ENCODE peak calls at places on chromosomes 4 and X, in ten cellular contexts. I, T, V, D, F, R, L, B, O and G are unnamed samples.

GRCh38 chr4:146439999-146440398 is 81.7 kb downstream of the SLC10A7 start:
- DNase-seq in I (no peak), T (no peak), V (no peak), D (no peak), F (no peak), R (no peak), L (no peak), B (no peak), O (no peak), G (peak; percentile 15)

GRCh38 chrX:14899607-14900006 is 26.4 kb downstream of the MOSPD2 start:
- DNase-seq in I (no peak), T (peak; percentile 39), V (peak; percentile 76), D (no peak), F (no peak), R (no peak), L (no peak), B (no peak), O (peak; percentile 65), G (peak; percentile 49)

GRCh38 chrX:31836479-31836878 is 764.6 kb upstream of the FTHL17 start:
- DNase-seq in I (no peak), T (no peak), V (no peak), D (no peak), F (no peak), R (no peak), L (no peak), B (no peak), O (no peak), G (no peak)

GRCh38 chr4:6387946-6388345 is 84.5 kb downstream of the PPP2R2C start:
- DNase-seq in I (no peak), T (no peak), V (no peak), D (no peak), F (no peak), R (no peak), L (no peak), B (no peak), O (no peak), G (no peak)

GRCh38 chrX:65652098-65652497 is 15.4 kb upstream of the MSN start:
- DNase-seq in I (no peak), T (no peak), V (no peak), D (no peak), F (no peak), R (no peak), L (no peak), B (no peak), O (no peak), G (no peak)

GRCh38 chr4:56668267-56668666 is 12.8 kb downstream of the HOPX start:
- DNase-seq in I (no peak), T (no peak), V (peak; percentile 39), D (no peak), F (no peak), R (no peak), L (no peak), B (no peak), O (no peak), G (peak; percentile 31)

GRCh38 chrX:150899191-150899757 is 806 bp upstream of the CD99L2 start:
- DNase-seq in I (peak; percentile 6), T (no peak), V (peak; percentile 51), D (peak; percentile 3), F (peak; percentile 65), R (peak; percentile 55), L (peak; percentile 17), B (peak; percentile 82), O (peak; percentile 44), G (peak; percentile 19)

GRCh38 chrX:69535661-69536060 is 31.5 kb downstream of the NALF2 start:
- DNase-seq in I (no peak), T (no peak), V (no peak), D (no peak), F (no peak), R (peak; percentile 93), L (no peak), B (no peak), O (no peak), G (no peak)

GRCh38 chr4:41718907-41719306 is 29.6 kb downstream of the PHOX2B start:
- DNase-seq in I (no peak), T (no peak), V (peak; percentile 85), D (no peak), F (no peak), R (no peak), L (no peak), B (no peak), O (peak; percentile 79), G (no peak)

GRCh38 chr4:3334316-3334715 is 41.5 kb downstream of the RGS12 start:
- DNase-seq in I (no peak), T (no peak), V (no peak), D (no peak), F (no peak), R (no peak), L (no peak), B (no peak), O (no peak), G (no peak)

GRCh38 chr4:43163101-43163792 is 270.7 kb downstream of the GRXCR1 start:
- DNase-seq in I (no peak), T (no peak), V (no peak), D (no peak), F (no peak), R (no peak), L (no peak), B (no peak), O (no peak), G (no peak)

GRCh38 chr4:3384771-3385701 is 56.7 kb upstream of the HGFAC start:
- DNase-seq in I (no peak), T (no peak), V (no peak), D (no peak), F (peak; percentile 82), R (no peak), L (no peak), B (peak; percentile 90), O (no peak), G (no peak)

GRCh38 chr4:57110635-57111546 is 706 bp upstream of the IGFBP7 start:
- DNase-seq in I (no peak), T (peak; percentile 51), V (peak; percentile 65), D (peak; percentile 35), F (peak; percentile 79), R (peak; percentile 28), L (peak; percentile 57), B (peak; percentile 89), O (peak; percentile 72), G (peak; percentile 33)

GRCh38 chr4:56630876-56631666 is 50.0 kb downstream of the HOPX start:
- DNase-seq in I (no peak), T (no peak), V (peak; percentile 40), D (no peak), F (no peak), R (no peak), L (no peak), B (no peak), O (peak; percentile 42), G (no peak)

GRCh38 chr4:82519072-82519471 is 42.7 kb downstream of the TMEM150C start:
- DNase-seq in I (no peak), T (no peak), V (peak; percentile 4), D (no peak), F (no peak), R (no peak), L (no peak), B (no peak), O (peak; percentile 54), G (no peak)

GRCh38 chrX:76454456-76454927 is 27.0 kb downstream of the MAGEE1 start:
- DNase-seq in I (no peak), T (peak; percentile 5), V (peak; percentile 11), D (no peak), F (no peak), R (peak; percentile 6), L (no peak), B (no peak), O (peak; percentile 11), G (peak; percentile 44)

GRCh38 chr4:23455482-23455881 is 434.4 kb downstream of the PPARGC1A start:
- DNase-seq in I (no peak), T (no peak), V (no peak), D (no peak), F (no peak), R (no peak), L (no peak), B (no peak), O (no peak), G (peak; percentile 76)

GRCh38 chrX:108304210-108304609 is 134.0 kb downstream of the COL4A6 start:
- DNase-seq in I (no peak), T (no peak), V (peak; percentile 18), D (no peak), F (no peak), R (peak; percentile 50), L (no peak), B (no peak), O (no peak), G (peak; percentile 52)

GRCh38 chr4:113109106-113109740 is 59.8 kb downstream of the ANK2 start:
- DNase-seq in I (no peak), T (no peak), V (no peak), D (no peak), F (no peak), R (no peak), L (no peak), B (no peak), O (no peak), G (no peak)

GRCh38 chr4:84965558-84966381 is 720 bp downstream of the WDFY3 start:
- DNase-seq in I (no peak), T (no peak), V (peak; percentile 57), D (no peak), F (peak; percentile 70), R (peak; percentile 56), L (peak; percentile 44), B (peak; percentile 84), O (peak; percentile 55), G (peak; percentile 42)

GRCh38 chr4:176981074-176981473 is 188.4 kb upstream of the VEGFC start:
- DNase-seq in I (no peak), T (no peak), V (no peak), D (no peak), F (no peak), R (no peak), L (no peak), B (no peak), O (no peak), G (no peak)

GRCh38 chr4:42452823-42453222 is 55.5 kb downstream of the SHISA3 start:
- DNase-seq in I (no peak), T (peak; percentile 16), V (no peak), D (no peak), F (no peak), R (no peak), L (no peak), B (no peak), O (no peak), G (no peak)

GRCh38 chrX:44908198-44908597 is 35.2 kb downstream of the KDM6A start:
- DNase-seq in I (no peak), T (no peak), V (no peak), D (no peak), F (no peak), R (no peak), L (no peak), B (no peak), O (peak; percentile 37), G (peak; percentile 40)

GRCh38 chr4:39037491-39037825 is 5.2 kb upstream of the TMEM156 start:
- DNase-seq in I (no peak), T (no peak), V (peak; percentile 72), D (no peak), F (no peak), R (no peak), L (no peak), B (no peak), O (peak; percentile 46), G (no peak)

GRCh38 chr4:133668061-133668851 is 519.2 kb downstream of the PCDH10 start:
- DNase-seq in I (no peak), T (no peak), V (no peak), D (no peak), F (no peak), R (no peak), L (no peak), B (no peak), O (no peak), G (no peak)

GRCh38 chrX:107659768-107660167 is 31.5 kb downstream of the PRPS1 start:
- DNase-seq in I (no peak), T (peak; percentile 26), V (peak; percentile 60), D (no peak), F (no peak), R (peak; percentile 30), L (no peak), B (no peak), O (peak; percentile 36), G (peak; percentile 73)

GRCh38 chr4:124275-125081 is at the start of gene ZNF718:
- DNase-seq in I (peak; percentile 72), T (peak; percentile 92), V (peak; percentile 96), D (peak; percentile 93), F (peak; percentile 95), R (peak; percentile 97), L (peak; percentile 89), B (peak; percentile 97), O (peak; percentile 95), G (peak; percentile 98)

GRCh38 chrX:37599735-37600134 is 28.3 kb downstream of the LANCL3 start:
- DNase-seq in I (no peak), T (no peak), V (no peak), D (no peak), F (no peak), R (no peak), L (no peak), B (no peak), O (no peak), G (no peak)